ENCODE peak calls at places on chromosome 3, in five cellular contexts. X is naive thymus-derived CD4-positive, alpha-beta T cell; F is suprapubic skin; P is colonic mucosa; C is BE2C. J is an unnamed sample. For H3K27me3, the result is how much of the 10 kb centered on the place peaks cover.

GRCh38 chr3:133821767-133822638 is 16.4 kb downstream of the SRPRB start:
- DNase-seq in X (no peak), F (no peak), P (peak), C (peak), J (peak)

GRCh38 chr3:111768571-111769100 is 90.4 kb upstream of the PHLDB2 start:
- DNase-seq in X (no peak), F (no peak), P (no peak), C (no peak), J (no peak)

GRCh38 chr3:157856078-157856939 is 249.9 kb downstream of the SHOX2 start:
- DNase-seq in X (no peak), F (no peak), P (no peak), C (peak), J (no peak)

GRCh38 chr3:49606427-49606826 is 52.1 kb downstream of the BSN start:
- DNase-seq in X (no peak), F (no peak), P (no peak), C (no peak), J (no peak)

GRCh38 chr3:120780977-120781376 is 38.4 kb downstream of the GTF2E1 start:
- DNase-seq in X (no peak), F (no peak), P (peak), C (no peak), J (no peak)

GRCh38 chr3:172101107-172101506 is 61.7 kb downstream of the FNDC3B start:
- DNase-seq in X (peak), F (no peak), P (no peak), C (no peak), J (no peak)

GRCh38 chr3:134446800-134447199 is 39.0 kb downstream of the ANAPC13 start:
- DNase-seq in X (no peak), F (no peak), P (no peak), C (no peak), J (no peak)

GRCh38 chr3:42667523-42668402 is 14.3 kb downstream of the ZBTB47 start:
- DNase-seq in X (no peak), F (no peak), P (no peak), C (peak), J (peak)

GRCh38 chr3:97264180-97264579 is 449.8 kb downstream of the EPHA6 start:
- DNase-seq in X (no peak), F (no peak), P (no peak), C (no peak), J (no peak)

GRCh38 chr3:169268286-169268776 is 395.2 kb downstream of the MECOM start:
- DNase-seq in X (no peak), F (no peak), P (no peak), C (no peak), J (no peak)

GRCh38 chr3:134852893-134853351 is 57.9 kb downstream of the EPHB1 start:
- DNase-seq in X (no peak), F (peak), P (no peak), C (no peak), J (no peak)

GRCh38 chr3:48428863-48429415 is 947 bp downstream of the PLXNB1 start:
- DNase-seq in X (no peak), F (no peak), P (peak), C (peak), J (peak)

GRCh38 chr3:33717616-33717865 is 513 bp downstream of the CLASP2 start:
- DNase-seq in X (no peak), F (no peak), P (peak), C (peak), J (peak)

GRCh38 chr3:134348524-134348923 is 25.7 kb downstream of the AMOTL2 start:
- DNase-seq in X (no peak), F (no peak), P (no peak), C (no peak), J (no peak)

GRCh38 chr3:77038928-77039605 is 832 bp upstream of the ROBO2 start:
- DNase-seq in X (no peak), F (no peak), P (no peak), C (peak), J (peak)

GRCh38 chr3:154970796-154971195 is 109.3 kb upstream of the MME start:
- DNase-seq in X (no peak), F (no peak), P (no peak), C (no peak), J (no peak)

GRCh38 chr3:52052831-52053306 is 3.5 kb downstream of the DUSP7 start:
- DNase-seq in X (peak), F (peak), P (peak), C (peak), J (peak)

GRCh38 chr3:47365213-47366153 is 15.3 kb upstream of the PTPN23 start:
- DNase-seq in X (no peak), F (peak), P (peak), C (no peak), J (no peak)

GRCh38 chr3:149223461-149223820 is 1.8 kb upstream of the CP start:
- DNase-seq in X (no peak), F (no peak), P (no peak), C (no peak), J (no peak)

GRCh38 chr3:186058225-186058624 is 50.7 kb downstream of the ETV5 start:
- DNase-seq in X (no peak), F (no peak), P (no peak), C (no peak), J (no peak)

GRCh38 chr3:74756586-74756985 is 142.1 kb upstream of the CNTN3 start:
- DNase-seq in X (no peak), F (no peak), P (no peak), C (no peak), J (no peak)

GRCh38 chr3:151835751-151836550 is 22.0 kb downstream of the AADAC start:
- DNase-seq in X (no peak), F (no peak), P (no peak), C (no peak), J (no peak)

GRCh38 chr3:183180105-183180763 is 17.7 kb upstream of the LAMP3 start:
- DNase-seq in X (no peak), F (no peak), P (no peak), C (no peak), J (no peak)

GRCh38 chr3:170228093-170228766 is 6.0 kb downstream of the PRKCI start:
- DNase-seq in X (no peak), F (no peak), P (no peak), C (no peak), J (no peak)

GRCh38 chr3:131216801-131217200 is 164.8 kb upstream of the NUDT16 start:
- DNase-seq in X (no peak), F (no peak), P (no peak), C (peak), J (no peak)

GRCh38 chr3:124631727-124632126 is 98.5 kb upstream of the UMPS start:
- DNase-seq in X (no peak), F (no peak), P (no peak), C (no peak), J (no peak)

GRCh38 chr3:73207946-73208345 is 146.5 kb downstream of the EBLN2 start:
- DNase-seq in X (no peak), F (no peak), P (no peak), C (no peak), J (no peak)

GRCh38 chr3:182909318-182910040 is 70.9 kb downstream of the DCUN1D1 start:
- DNase-seq in X (no peak), F (no peak), P (no peak), C (no peak), J (no peak)

GRCh38 chr3:188571531-188572115 is 417.7 kb downstream of the LPP start:
- DNase-seq in X (no peak), F (no peak), P (no peak), C (no peak), J (no peak)

GRCh38 chr3:152309031-152309430 is 40.3 kb downstream of the MBNL1 start:
- DNase-seq in X (no peak), F (no peak), P (no peak), C (no peak), J (no peak)

GRCh38 chr3:187767266-187768032 is 22.2 kb upstream of the BCL6 start:
- DNase-seq in X (no peak), F (no peak), P (no peak), C (no peak), J (no peak)

GRCh38 chr3:52006017-52006819 is 10.5 kb upstream of the RPL29 start:
- DNase-seq in X (no peak), F (no peak), P (no peak), C (peak), J (no peak)

GRCh38 chr3:131549340-131549739 is 46.6 kb upstream of the MRPL3 start:
- DNase-seq in X (no peak), F (no peak), P (no peak), C (no peak), J (no peak)

GRCh38 chr3:12569836-12570235 is 12.9 kb downstream of the MKRN2 start:
- DNase-seq in X (no peak), F (no peak), P (no peak), C (no peak), J (no peak)

GRCh38 chr3:97940034-97940433 is 32.2 kb downstream of the RIOX2 start:
- DNase-seq in X (peak), F (no peak), P (no peak), C (peak), J (no peak)

GRCh38 chr3:48693826-48694225 is 8.1 kb upstream of the NCKIPSD start:
- DNase-seq in X (no peak), F (no peak), P (no peak), C (no peak), J (no peak)

GRCh38 chr3:188370081-188370830 is 216.3 kb downstream of the LPP start:
- DNase-seq in X (no peak), F (no peak), P (no peak), C (no peak), J (no peak)

GRCh38 chr3:181705081-181705480 is 6.6 kb upstream of the SOX2 start:
- DNase-seq in X (no peak), F (no peak), P (no peak), C (no peak), J (no peak)

GRCh38 chr3:181710581-181711255 is 1.0 kb upstream of the SOX2 start:
- DNase-seq in X (no peak), F (no peak), P (no peak), C (no peak), J (no peak)

GRCh38 chr3:181704421-181705066 is 7.2 kb upstream of the SOX2 start:
- DNase-seq in X (no peak), F (no peak), P (no peak), C (no peak), J (no peak)

GRCh38 chr3:181709537-181710279 is 2.0 kb upstream of the SOX2 start:
- DNase-seq in X (peak), F (no peak), P (peak), C (peak), J (peak)

DNA sequence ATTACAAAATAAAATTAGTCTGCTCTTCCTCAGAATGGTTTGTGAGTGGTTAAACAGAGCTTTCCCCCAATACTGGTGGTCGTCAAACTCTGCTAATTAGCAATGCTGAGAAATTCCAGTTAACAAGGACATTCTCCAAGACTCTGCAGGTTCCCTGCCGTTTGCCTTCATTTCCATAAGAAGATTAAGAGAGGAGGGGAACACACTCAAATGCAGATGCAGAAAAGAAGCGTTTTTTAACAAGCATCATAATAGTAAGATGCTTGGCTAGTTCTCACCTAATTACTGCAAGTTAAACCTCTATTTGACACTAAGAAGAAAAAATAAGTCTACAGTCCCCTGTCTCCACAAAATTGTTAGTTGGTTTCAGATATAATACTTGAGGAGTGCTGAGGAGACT is 3.7 kb upstream of the SOX2 start:
- DNase-seq in X (no peak), F (no peak), P (no peak), C (no peak), J (no peak)
- H3K27me3 ChIP-seq in X (under half), F (half or more), P (half or more), C (under half), J (half or more)

GRCh38 chr3:29903600-29903999 is 622.7 kb downstream of the RBMS3 start:
- DNase-seq in X (no peak), F (no peak), P (no peak), C (no peak), J (no peak)
- H3K27me3 ChIP-seq in X (under half), F (under half), P (under half), C (under half), J (under half)

GRCh38 chr3:13621381-13622221 is 72.7 kb downstream of the FBLN2 start:
- DNase-seq in X (peak), F (no peak), P (no peak), C (peak), J (no peak)
- H3K27me3 ChIP-seq in X (under half), F (under half), P (under half), C (under half), J (under half)

DNA sequence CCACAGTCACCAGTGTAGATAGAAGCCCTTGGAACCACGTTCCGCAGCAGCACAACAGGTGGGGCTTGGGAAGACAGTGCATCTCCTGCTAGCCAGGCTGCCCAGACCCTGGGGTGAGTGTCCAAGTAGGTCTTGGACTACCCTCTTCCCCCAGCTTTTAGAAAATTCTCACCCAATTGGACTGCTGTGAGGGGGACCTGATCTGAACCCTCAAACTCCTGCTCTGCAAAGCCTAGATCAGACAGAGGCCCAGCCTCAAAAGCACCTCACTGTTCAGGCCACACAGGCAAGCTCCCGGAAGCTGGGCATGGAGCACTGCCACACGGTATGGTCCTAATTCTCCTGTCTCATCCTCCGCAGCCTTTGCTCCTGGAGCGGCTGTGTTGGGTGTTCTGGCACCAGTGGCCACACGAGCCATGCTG is 41.1 kb downstream of the CPN2 start:
- DNase-seq in X (no peak), F (no peak), P (no peak), C (no peak), J (no peak)
- H3K27me3 ChIP-seq in X (under half), F (under half), P (under half), C (under half), J (under half)

GRCh38 chr3:123297627-123297899 is 95.8 kb downstream of the SEC22A start:
- DNase-seq in X (no peak), F (no peak), P (no peak), C (no peak), J (no peak)
- H3K27me3 ChIP-seq in X (under half), F (under half), P (under half), C (under half), J (under half)

GRCh38 chr3:156409694-156410093 is 145.2 kb downstream of the SSR3 start:
- DNase-seq in X (no peak), F (no peak), P (no peak), C (no peak), J (no peak)

GRCh38 chr3:156404217-156404616 is 150.7 kb downstream of the SSR3 start:
- DNase-seq in X (no peak), F (no peak), P (no peak), C (no peak), J (no peak)

GRCh38 chr3:156407617-156408225 is 147.2 kb downstream of the SSR3 start:
- DNase-seq in X (no peak), F (no peak), P (no peak), C (no peak), J (no peak)

GRCh38 chr3:156400735-156401134 is 154.2 kb downstream of the SSR3 start:
- DNase-seq in X (no peak), F (no peak), P (no peak), C (no peak), J (no peak)

GRCh38 chr3:156406393-156406792 is 148.5 kb downstream of the SSR3 start:
- DNase-seq in X (no peak), F (no peak), P (no peak), C (no peak), J (no peak)
- H3K27me3 ChIP-seq in X (under half), F (under half), P (under half), C (under half), J (under half)

GRCh38 chr3:184578822-184579221 is 17.2 kb downstream of the EPHB3 start:
- DNase-seq in X (no peak), F (no peak), P (no peak), C (no peak), J (no peak)
- H3K27me3 ChIP-seq in X (under half), F (under half), P (under half), C (under half), J (under half)

DNA sequence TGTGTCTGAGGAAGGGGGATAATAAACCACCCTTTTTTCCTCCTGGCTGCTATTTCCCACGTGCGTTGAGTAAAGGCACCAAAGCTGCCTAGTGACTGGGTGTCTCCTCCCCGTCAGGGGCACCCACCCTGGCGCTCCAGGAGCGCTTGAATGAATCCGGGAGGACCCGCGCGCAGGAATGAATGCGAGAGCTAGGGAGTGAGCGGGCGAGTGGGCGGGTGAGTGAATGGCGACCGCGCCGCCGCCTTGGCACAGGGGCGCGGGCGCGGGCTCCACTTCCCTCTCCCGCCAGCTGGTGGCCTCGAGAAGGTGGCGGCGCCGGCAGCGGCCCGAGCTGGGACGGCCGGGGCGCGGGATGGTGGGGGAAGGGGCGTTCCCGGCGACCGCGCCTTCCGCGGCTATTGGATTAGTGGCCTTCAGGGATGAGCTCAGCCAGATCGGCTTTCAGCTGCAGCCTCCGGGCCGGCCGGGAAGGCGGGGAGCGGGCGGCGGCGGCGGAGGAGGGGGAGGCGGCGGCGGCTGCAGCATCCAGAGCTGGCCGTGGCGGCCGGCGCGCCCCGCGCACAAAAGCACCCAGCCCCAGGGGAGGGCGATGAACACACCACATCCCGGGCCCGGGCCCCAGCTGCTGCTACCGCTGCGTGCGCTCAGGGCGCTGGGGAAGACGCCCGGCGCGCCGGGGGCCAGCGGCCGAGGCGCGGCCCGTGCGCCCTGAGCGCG is at the start of gene SPSB4:
- DNase-seq in X (no peak), F (no peak), P (no peak), C (peak), J (no peak)
- H3K27me3 ChIP-seq in X (under half), F (half or more), P (under half), C (under half), J (under half)

GRCh38 chr3:166257715-166258114 is 420.5 kb upstream of the BCHE start:
- DNase-seq in X (no peak), F (no peak), P (no peak), C (no peak), J (no peak)

GRCh38 chr3:166265153-166265552 is 427.9 kb upstream of the BCHE start:
- DNase-seq in X (no peak), F (no peak), P (no peak), C (no peak), J (no peak)

GRCh38 chr3:166263460-166263859 is 426.2 kb upstream of the BCHE start:
- DNase-seq in X (no peak), F (no peak), P (no peak), C (no peak), J (no peak)
- H3K27me3 ChIP-seq in X (under half), F (under half), P (under half), C (under half), J (under half)

DNA sequence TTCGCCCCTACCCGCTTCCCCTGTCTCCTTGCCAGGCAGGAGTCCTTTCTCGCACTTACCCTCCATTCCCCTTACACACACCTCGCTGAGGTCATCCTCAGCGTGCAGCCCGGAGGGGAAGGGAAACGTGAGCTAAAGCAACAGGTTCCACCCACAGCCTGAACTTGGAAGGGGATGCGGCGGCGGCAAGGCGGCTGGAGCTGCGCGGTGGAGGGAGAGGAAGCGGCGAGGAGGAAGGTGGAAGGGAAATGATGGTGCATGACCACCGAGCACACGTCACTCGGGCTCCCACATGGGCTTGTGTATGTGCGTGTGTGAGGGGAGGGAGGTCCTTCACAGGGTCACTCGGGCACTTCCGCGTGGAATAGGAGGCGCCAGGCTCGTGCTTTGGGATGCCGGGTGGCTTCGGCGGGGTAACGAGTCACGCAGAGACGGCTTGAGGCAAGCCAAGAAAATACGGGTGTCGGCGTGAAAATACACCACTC is 225.6 kb upstream of the IL12A start:
- DNase-seq in X (no peak), F (peak), P (no peak), C (peak), J (peak)
- H3K27me3 ChIP-seq in X (under half), F (under half), P (under half), C (under half), J (under half)